ENCODE peak calls at places on chromosomes 13 and 19, in nine cellular contexts. One of them, this sample, is unnamed.

GRCh38 chr19:13849991-13850909 is 26.7 kb upstream of the NANOS3 start:
- DNase-seq in adrenal gland: peak
- DNase-seq in gastrocnemius medialis: no peak
- DNase-seq in body of pancreas: peak
- DNase-seq in breast epithelium: peak
- DNase-seq in tibial nerve: peak
- DNase-seq in upper lobe of left lung: peak
- DNase-seq in GM12892: no peak
- DNase-seq in sigmoid colon: peak
- DNase-seq in this sample: peak

GRCh38 chr13:110137677-110138008 is 169.3 kb downstream of the COL4A1 start:
- DNase-seq in sigmoid colon: no peak
- DNase-seq in GM12892: peak
- DNase-seq in adrenal gland: peak
- DNase-seq in tibial nerve: no peak
- DNase-seq in upper lobe of left lung: no peak
- DNase-seq in breast epithelium: peak
- DNase-seq in body of pancreas: peak
- DNase-seq in gastrocnemius medialis: peak
- DNase-seq in this sample: no peak

GRCh38 chr19:5321851-5322681 is 18.5 kb downstream of the PTPRS start:
- DNase-seq in sigmoid colon: no peak
- DNase-seq in adrenal gland: no peak
- DNase-seq in gastrocnemius medialis: no peak
- DNase-seq in breast epithelium: no peak
- DNase-seq in upper lobe of left lung: peak
- DNase-seq in body of pancreas: no peak
- DNase-seq in GM12892: peak
- DNase-seq in tibial nerve: no peak
- DNase-seq in this sample: peak

GRCh38 chr13:41568990-41569387 is 111.6 kb downstream of the RGCC start:
- DNase-seq in body of pancreas: no peak
- DNase-seq in upper lobe of left lung: no peak
- DNase-seq in tibial nerve: no peak
- DNase-seq in GM12892: no peak
- DNase-seq in breast epithelium: no peak
- DNase-seq in gastrocnemius medialis: no peak
- DNase-seq in sigmoid colon: no peak
- DNase-seq in adrenal gland: no peak
- DNase-seq in this sample: no peak

GRCh38 chr13:110417537-110417908 is 110.4 kb downstream of the COL4A2 start:
- DNase-seq in sigmoid colon: no peak
- DNase-seq in breast epithelium: no peak
- DNase-seq in body of pancreas: no peak
- DNase-seq in GM12892: no peak
- DNase-seq in gastrocnemius medialis: no peak
- DNase-seq in upper lobe of left lung: no peak
- DNase-seq in tibial nerve: no peak
- DNase-seq in adrenal gland: no peak
- DNase-seq in this sample: no peak

GRCh38 chr19:44904426-44904994 is 1.1 kb upstream of the APOE start:
- DNase-seq in gastrocnemius medialis: no peak
- DNase-seq in body of pancreas: no peak
- DNase-seq in sigmoid colon: no peak
- DNase-seq in upper lobe of left lung: no peak
- DNase-seq in breast epithelium: no peak
- DNase-seq in GM12892: no peak
- DNase-seq in adrenal gland: peak
- DNase-seq in tibial nerve: no peak
- DNase-seq in this sample: no peak

GRCh38 chr13:110233181-110233641 is 73.7 kb downstream of the COL4A1 start:
- DNase-seq in tibial nerve: peak
- DNase-seq in gastrocnemius medialis: peak
- DNase-seq in sigmoid colon: peak
- DNase-seq in upper lobe of left lung: no peak
- DNase-seq in body of pancreas: peak
- DNase-seq in GM12892: no peak
- DNase-seq in adrenal gland: peak
- DNase-seq in breast epithelium: no peak
- DNase-seq in this sample: no peak

GRCh38 chr13:106121173-106121754 is 414.2 kb downstream of the EFNB2 start:
- DNase-seq in GM12892: no peak
- DNase-seq in gastrocnemius medialis: no peak
- DNase-seq in breast epithelium: no peak
- DNase-seq in tibial nerve: no peak
- DNase-seq in adrenal gland: no peak
- DNase-seq in sigmoid colon: no peak
- DNase-seq in body of pancreas: no peak
- DNase-seq in upper lobe of left lung: no peak
- DNase-seq in this sample: no peak

GRCh38 chr13:27259831-27260230 is 8.5 kb downstream of the RPL21 start:
- DNase-seq in body of pancreas: no peak
- DNase-seq in breast epithelium: no peak
- DNase-seq in adrenal gland: no peak
- DNase-seq in upper lobe of left lung: no peak
- DNase-seq in GM12892: no peak
- DNase-seq in gastrocnemius medialis: no peak
- DNase-seq in sigmoid colon: no peak
- DNase-seq in tibial nerve: no peak
- DNase-seq in this sample: no peak

GRCh38 chr13:27258637-27259377 is 7.4 kb downstream of the RPL21 start:
- DNase-seq in body of pancreas: no peak
- DNase-seq in upper lobe of left lung: no peak
- DNase-seq in tibial nerve: no peak
- DNase-seq in GM12892: no peak
- DNase-seq in gastrocnemius medialis: no peak
- DNase-seq in breast epithelium: no peak
- DNase-seq in adrenal gland: no peak
- DNase-seq in sigmoid colon: no peak
- DNase-seq in this sample: no peak

GRCh38 chr13:27257233-27257568 is 5.8 kb downstream of the RPL21 start:
- DNase-seq in adrenal gland: no peak
- DNase-seq in body of pancreas: no peak
- DNase-seq in sigmoid colon: no peak
- DNase-seq in upper lobe of left lung: no peak
- DNase-seq in breast epithelium: no peak
- DNase-seq in gastrocnemius medialis: no peak
- DNase-seq in tibial nerve: no peak
- DNase-seq in GM12892: no peak
- DNase-seq in this sample: no peak

GRCh38 chr13:27261376-27261775 is 9.3 kb upstream of the RASL11A start:
- DNase-seq in breast epithelium: no peak
- DNase-seq in sigmoid colon: no peak
- DNase-seq in gastrocnemius medialis: no peak
- DNase-seq in tibial nerve: no peak
- DNase-seq in GM12892: no peak
- DNase-seq in upper lobe of left lung: no peak
- DNase-seq in body of pancreas: no peak
- DNase-seq in adrenal gland: no peak
- DNase-seq in this sample: no peak

DNA sequence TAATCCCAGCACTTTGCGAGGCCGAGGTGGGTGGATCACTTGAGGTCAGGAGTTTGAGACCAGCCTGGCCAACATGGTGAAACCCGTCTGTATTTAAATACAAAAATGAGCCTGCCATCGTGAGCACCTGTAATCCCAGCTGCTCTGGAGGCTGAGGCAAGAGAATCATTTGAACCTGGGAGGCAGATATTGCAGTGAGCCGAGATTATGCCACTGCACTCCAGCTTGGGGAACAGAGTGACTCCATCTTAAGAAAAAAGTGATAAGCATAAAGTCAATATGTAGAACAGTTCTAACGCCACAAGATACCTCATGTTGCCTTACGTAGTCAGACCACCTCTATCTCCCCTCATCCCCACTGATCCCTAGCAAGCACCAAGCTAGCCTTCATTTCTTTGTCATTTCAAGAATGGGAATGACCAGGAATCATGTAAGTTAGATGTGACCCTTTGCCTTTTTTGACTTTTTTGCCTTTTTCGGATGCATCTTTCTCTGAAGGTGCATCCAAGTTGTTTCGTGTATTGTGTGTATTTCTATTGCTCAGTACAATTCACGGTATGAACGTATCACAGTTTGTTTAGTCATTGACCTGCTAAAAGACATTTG is 6.4 kb downstream of the RPL21 start:
- DNase-seq in upper lobe of left lung: no peak
- DNase-seq in breast epithelium: no peak
- DNase-seq in body of pancreas: no peak
- DNase-seq in gastrocnemius medialis: no peak
- DNase-seq in GM12892: no peak
- DNase-seq in sigmoid colon: no peak
- DNase-seq in tibial nerve: no peak
- DNase-seq in adrenal gland: no peak
- DNase-seq in this sample: no peak
- TF ChIP-seq POLR2A in upper lobe of left lung: no peak
- TF ChIP-seq POLR2A in breast epithelium: no peak
- TF ChIP-seq POLR2A in body of pancreas: no peak
- TF ChIP-seq POLR2A in gastrocnemius medialis: no peak
- TF ChIP-seq POLR2A in GM12892: peak
- TF ChIP-seq POLR2A in sigmoid colon: no peak
- TF ChIP-seq POLR2A in tibial nerve: no peak
- TF ChIP-seq POLR2A in adrenal gland: no peak
- TF ChIP-seq POLR2A in this sample: no peak

DNA sequence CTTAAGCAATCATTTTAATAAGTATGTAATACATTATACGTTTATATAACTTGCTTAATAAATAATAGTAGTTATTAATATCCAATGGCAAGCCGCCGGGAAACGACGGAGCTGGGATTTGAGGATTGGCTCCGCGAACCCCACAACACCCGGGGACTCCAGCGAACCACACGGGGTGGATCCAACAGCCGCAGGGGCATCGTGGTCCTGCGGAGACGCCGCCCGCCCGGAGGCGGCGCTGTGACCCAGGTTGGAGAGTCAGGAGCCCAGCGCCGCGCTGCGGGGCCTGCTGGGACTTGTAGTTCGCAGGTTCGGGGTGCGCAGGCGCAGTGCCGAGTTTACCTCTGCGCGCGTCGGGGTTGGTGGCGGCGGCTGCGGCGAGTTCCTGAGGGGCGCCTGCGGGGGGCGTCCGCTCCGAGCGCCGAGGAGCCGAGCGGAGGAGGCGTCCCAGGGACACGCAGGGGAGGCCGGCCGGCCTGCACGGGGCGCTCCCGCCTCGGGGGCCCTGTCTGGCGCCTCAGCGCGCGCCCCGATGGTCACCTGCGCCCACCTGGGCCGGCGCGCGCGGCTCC is at the start of gene ZNF554:
- DNase-seq in sigmoid colon: peak
- DNase-seq in gastrocnemius medialis: peak
- DNase-seq in GM12892: peak
- DNase-seq in body of pancreas: peak
- DNase-seq in adrenal gland: peak
- DNase-seq in tibial nerve: peak
- DNase-seq in upper lobe of left lung: peak
- DNase-seq in breast epithelium: peak
- DNase-seq in this sample: peak
- TF ChIP-seq POLR2A in sigmoid colon: no peak
- TF ChIP-seq POLR2A in gastrocnemius medialis: no peak
- TF ChIP-seq POLR2A in GM12892: no peak
- TF ChIP-seq POLR2A in body of pancreas: no peak
- TF ChIP-seq POLR2A in adrenal gland: no peak
- TF ChIP-seq POLR2A in tibial nerve: peak
- TF ChIP-seq POLR2A in upper lobe of left lung: peak
- TF ChIP-seq POLR2A in breast epithelium: no peak
- TF ChIP-seq POLR2A in this sample: no peak

GRCh38 chr19:53196777-53197396 is 3.7 kb upstream of the ZNF665 start:
- DNase-seq in body of pancreas: peak
- DNase-seq in GM12892: peak
- DNase-seq in sigmoid colon: peak
- DNase-seq in breast epithelium: peak
- DNase-seq in gastrocnemius medialis: peak
- DNase-seq in tibial nerve: peak
- DNase-seq in adrenal gland: peak
- DNase-seq in upper lobe of left lung: peak
- DNase-seq in this sample: peak
- TF ChIP-seq POLR2A in body of pancreas: peak
- TF ChIP-seq POLR2A in GM12892: peak
- TF ChIP-seq POLR2A in sigmoid colon: peak
- TF ChIP-seq POLR2A in breast epithelium: peak
- TF ChIP-seq POLR2A in gastrocnemius medialis: peak
- TF ChIP-seq POLR2A in tibial nerve: peak
- TF ChIP-seq POLR2A in adrenal gland: no peak
- TF ChIP-seq POLR2A in upper lobe of left lung: peak
- TF ChIP-seq POLR2A in this sample: peak

GRCh38 chr19:40088299-40089047 is 2.3 kb downstream of the ZNF780A start:
- DNase-seq in tibial nerve: no peak
- DNase-seq in adrenal gland: no peak
- DNase-seq in gastrocnemius medialis: no peak
- DNase-seq in body of pancreas: no peak
- DNase-seq in breast epithelium: no peak
- DNase-seq in upper lobe of left lung: no peak
- DNase-seq in GM12892: no peak
- DNase-seq in sigmoid colon: no peak
- DNase-seq in this sample: no peak

GRCh38 chr19:40091205-40092129 is 724 bp upstream of the ZNF780A start:
- DNase-seq in adrenal gland: no peak
- DNase-seq in breast epithelium: no peak
- DNase-seq in sigmoid colon: no peak
- DNase-seq in tibial nerve: no peak
- DNase-seq in body of pancreas: no peak
- DNase-seq in GM12892: no peak
- DNase-seq in upper lobe of left lung: no peak
- DNase-seq in gastrocnemius medialis: no peak
- DNase-seq in this sample: no peak

GRCh38 chr19:40089462-40089861 is 1.3 kb downstream of the ZNF780A start:
- DNase-seq in body of pancreas: peak
- DNase-seq in adrenal gland: no peak
- DNase-seq in tibial nerve: no peak
- DNase-seq in sigmoid colon: no peak
- DNase-seq in upper lobe of left lung: no peak
- DNase-seq in gastrocnemius medialis: no peak
- DNase-seq in GM12892: no peak
- DNase-seq in breast epithelium: no peak
- DNase-seq in this sample: no peak

GRCh38 chr19:40084948-40085347 is 5.8 kb downstream of the ZNF780A start:
- DNase-seq in gastrocnemius medialis: no peak
- DNase-seq in GM12892: no peak
- DNase-seq in adrenal gland: no peak
- DNase-seq in upper lobe of left lung: no peak
- DNase-seq in body of pancreas: no peak
- DNase-seq in breast epithelium: no peak
- DNase-seq in sigmoid colon: no peak
- DNase-seq in tibial nerve: no peak
- DNase-seq in this sample: no peak

DNA sequence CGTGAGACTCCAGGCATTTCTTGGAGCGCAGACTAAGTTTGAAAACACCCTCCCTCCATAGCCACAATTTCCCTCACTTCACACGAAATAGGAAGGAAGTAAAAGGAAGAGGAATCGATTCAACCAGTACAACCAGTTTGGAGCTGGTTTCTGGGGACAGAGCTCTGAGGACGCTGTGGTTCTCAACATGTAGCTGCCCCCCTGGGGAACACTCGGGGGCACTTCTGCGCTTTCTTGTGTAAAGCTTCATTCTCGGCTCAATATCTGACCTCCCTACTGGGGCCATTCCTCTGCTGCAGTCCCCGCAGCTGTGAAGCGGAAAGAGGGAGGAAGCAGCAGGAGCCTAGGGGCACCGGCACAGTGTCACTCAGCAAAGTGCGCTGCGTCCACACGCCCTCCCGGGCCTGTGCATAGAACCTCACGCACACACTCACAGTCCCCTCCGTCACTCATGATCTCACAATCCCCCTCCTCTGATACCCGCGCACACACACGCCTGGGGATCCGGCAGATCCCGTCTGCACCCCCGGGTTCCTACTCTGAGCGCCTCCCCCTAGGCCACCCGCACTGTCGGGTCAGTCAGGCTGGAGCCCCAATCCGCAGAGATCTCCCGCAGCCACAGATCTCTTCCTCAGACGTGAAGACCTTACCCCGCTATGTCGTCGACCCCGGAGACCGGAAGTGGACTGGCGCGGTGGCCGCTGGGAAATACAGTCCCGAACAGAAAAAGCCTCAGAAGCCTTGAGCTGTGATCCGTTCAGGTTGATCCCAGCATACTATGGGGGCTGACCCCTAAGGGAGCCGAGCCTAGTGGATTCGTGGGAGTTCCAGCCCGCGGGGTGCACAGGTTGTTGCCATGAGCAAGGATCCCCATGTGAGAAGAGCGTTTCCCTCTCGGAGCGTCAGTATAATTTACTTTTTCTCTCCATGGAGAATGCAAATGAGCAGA is at the start of gene ZNF780A:
- DNase-seq in breast epithelium: peak
- DNase-seq in tibial nerve: peak
- DNase-seq in gastrocnemius medialis: peak
- DNase-seq in sigmoid colon: peak
- DNase-seq in adrenal gland: peak
- DNase-seq in body of pancreas: peak
- DNase-seq in upper lobe of left lung: peak
- DNase-seq in GM12892: peak
- DNase-seq in this sample: peak
- TF ChIP-seq POLR2A in breast epithelium: no peak
- TF ChIP-seq POLR2A in tibial nerve: no peak
- TF ChIP-seq POLR2A in gastrocnemius medialis: no peak
- TF ChIP-seq POLR2A in sigmoid colon: peak
- TF ChIP-seq POLR2A in adrenal gland: peak
- TF ChIP-seq POLR2A in body of pancreas: peak
- TF ChIP-seq POLR2A in upper lobe of left lung: peak
- TF ChIP-seq POLR2A in GM12892: peak
- TF ChIP-seq POLR2A in this sample: peak

This sample was measured in spleen.